ENCODE peak calls at places on chromosomes 5 and 9, in nine cellular contexts. One of them, this sample, is unnamed.

GRCh38 chr5:143645356-143645755 is 166.6 kb upstream of the HMHB1 start:
- DNase-seq in endothelial cell: no peak
- DNase-seq in RPMI7951: no peak
- DNase-seq in activated naive CD4-positive, alpha-beta T cell treated with anti-CD3 and anti-CD28 coated beads for 36 hours: no peak
- DNase-seq in memory B cell: no peak
- DNase-seq in Right ventricle myocardium superior: no peak
- DNase-seq in ELR: no peak
- DNase-seq in mesenteric fat pad: no peak
- DNase-seq in AG09309: no peak
- DNase-seq in this sample: no peak

GRCh38 chr5:72363146-72363802 is 43.1 kb downstream of the PTCD2 start:
- DNase-seq in mesenteric fat pad: no peak
- DNase-seq in memory B cell: no peak
- DNase-seq in AG09309: peak
- DNase-seq in ELR: peak
- DNase-seq in Right ventricle myocardium superior: no peak
- DNase-seq in endothelial cell: no peak
- DNase-seq in RPMI7951: peak
- DNase-seq in activated naive CD4-positive, alpha-beta T cell treated with anti-CD3 and anti-CD28 coated beads for 36 hours: no peak
- DNase-seq in this sample: no peak

GRCh38 chr9:4661165-4662095 is 664 bp upstream of the PLPP6 start:
- DNase-seq in mesenteric fat pad: no peak
- DNase-seq in ELR: peak
- DNase-seq in AG09309: no peak
- DNase-seq in memory B cell: no peak
- DNase-seq in endothelial cell: no peak
- DNase-seq in activated naive CD4-positive, alpha-beta T cell treated with anti-CD3 and anti-CD28 coated beads for 36 hours: no peak
- DNase-seq in RPMI7951: no peak
- DNase-seq in Right ventricle myocardium superior: no peak
- DNase-seq in this sample: no peak

GRCh38 chr9:111013707-111014106 is 24.6 kb downstream of the LPAR1 start:
- DNase-seq in endothelial cell: no peak
- DNase-seq in ELR: no peak
- DNase-seq in RPMI7951: no peak
- DNase-seq in Right ventricle myocardium superior: no peak
- DNase-seq in AG09309: no peak
- DNase-seq in memory B cell: no peak
- DNase-seq in activated naive CD4-positive, alpha-beta T cell treated with anti-CD3 and anti-CD28 coated beads for 36 hours: no peak
- DNase-seq in mesenteric fat pad: no peak
- DNase-seq in this sample: no peak

GRCh38 chr5:39080597-39081204 is 6.5 kb upstream of the RICTOR start:
- DNase-seq in activated naive CD4-positive, alpha-beta T cell treated with anti-CD3 and anti-CD28 coated beads for 36 hours: peak
- DNase-seq in RPMI7951: peak
- DNase-seq in mesenteric fat pad: no peak
- DNase-seq in memory B cell: no peak
- DNase-seq in endothelial cell: peak
- DNase-seq in Right ventricle myocardium superior: no peak
- DNase-seq in ELR: peak
- DNase-seq in AG09309: peak
- DNase-seq in this sample: peak

GRCh38 chr5:14983666-14984441 is 112.3 kb upstream of the ANKH start:
- DNase-seq in endothelial cell: no peak
- DNase-seq in RPMI7951: no peak
- DNase-seq in mesenteric fat pad: no peak
- DNase-seq in AG09309: no peak
- DNase-seq in activated naive CD4-positive, alpha-beta T cell treated with anti-CD3 and anti-CD28 coated beads for 36 hours: peak
- DNase-seq in Right ventricle myocardium superior: no peak
- DNase-seq in ELR: no peak
- DNase-seq in memory B cell: no peak
- DNase-seq in this sample: no peak

GRCh38 chr9:125995706-125996105 is 248.5 kb downstream of the PBX3 start:
- DNase-seq in memory B cell: no peak
- DNase-seq in mesenteric fat pad: no peak
- DNase-seq in RPMI7951: no peak
- DNase-seq in activated naive CD4-positive, alpha-beta T cell treated with anti-CD3 and anti-CD28 coated beads for 36 hours: no peak
- DNase-seq in Right ventricle myocardium superior: no peak
- DNase-seq in ELR: no peak
- DNase-seq in endothelial cell: no peak
- DNase-seq in AG09309: no peak
- DNase-seq in this sample: no peak

GRCh38 chr9:105751761-105752160 is 57.4 kb downstream of the TMEM38B start:
- DNase-seq in RPMI7951: no peak
- DNase-seq in endothelial cell: no peak
- DNase-seq in mesenteric fat pad: no peak
- DNase-seq in Right ventricle myocardium superior: no peak
- DNase-seq in ELR: no peak
- DNase-seq in memory B cell: no peak
- DNase-seq in AG09309: no peak
- DNase-seq in activated naive CD4-positive, alpha-beta T cell treated with anti-CD3 and anti-CD28 coated beads for 36 hours: no peak
- DNase-seq in this sample: no peak

GRCh38 chr9:90960941-90961340 is 159.3 kb downstream of the SYK start:
- DNase-seq in memory B cell: no peak
- DNase-seq in Right ventricle myocardium superior: no peak
- DNase-seq in activated naive CD4-positive, alpha-beta T cell treated with anti-CD3 and anti-CD28 coated beads for 36 hours: no peak
- DNase-seq in ELR: no peak
- DNase-seq in AG09309: no peak
- DNase-seq in RPMI7951: no peak
- DNase-seq in endothelial cell: no peak
- DNase-seq in mesenteric fat pad: no peak
- DNase-seq in this sample: no peak

GRCh38 chr5:10118150-10118549 is 131.5 kb downstream of the ATPSCKMT start:
- DNase-seq in Right ventricle myocardium superior: no peak
- DNase-seq in ELR: no peak
- DNase-seq in endothelial cell: no peak
- DNase-seq in memory B cell: no peak
- DNase-seq in RPMI7951: no peak
- DNase-seq in AG09309: peak
- DNase-seq in activated naive CD4-positive, alpha-beta T cell treated with anti-CD3 and anti-CD28 coated beads for 36 hours: no peak
- DNase-seq in mesenteric fat pad: no peak
- DNase-seq in this sample: no peak

GRCh38 chr9:4141201-4141750 is 158.6 kb downstream of the GLIS3 start:
- DNase-seq in activated naive CD4-positive, alpha-beta T cell treated with anti-CD3 and anti-CD28 coated beads for 36 hours: no peak
- DNase-seq in ELR: peak
- DNase-seq in endothelial cell: no peak
- DNase-seq in memory B cell: no peak
- DNase-seq in mesenteric fat pad: no peak
- DNase-seq in Right ventricle myocardium superior: no peak
- DNase-seq in AG09309: no peak
- DNase-seq in RPMI7951: no peak
- DNase-seq in this sample: no peak

GRCh38 chr9:134316444-134317160 is 9.7 kb upstream of the RXRA start:
- DNase-seq in RPMI7951: no peak
- DNase-seq in Right ventricle myocardium superior: peak
- DNase-seq in activated naive CD4-positive, alpha-beta T cell treated with anti-CD3 and anti-CD28 coated beads for 36 hours: no peak
- DNase-seq in mesenteric fat pad: no peak
- DNase-seq in endothelial cell: no peak
- DNase-seq in memory B cell: no peak
- DNase-seq in AG09309: no peak
- DNase-seq in ELR: no peak
- DNase-seq in this sample: peak

GRCh38 chr9:31251386-31251785 is 1133.1 kb upstream of the ACO1 start:
- DNase-seq in AG09309: no peak
- DNase-seq in endothelial cell: no peak
- DNase-seq in activated naive CD4-positive, alpha-beta T cell treated with anti-CD3 and anti-CD28 coated beads for 36 hours: no peak
- DNase-seq in memory B cell: no peak
- DNase-seq in mesenteric fat pad: no peak
- DNase-seq in RPMI7951: no peak
- DNase-seq in ELR: no peak
- DNase-seq in Right ventricle myocardium superior: no peak
- DNase-seq in this sample: no peak

GRCh38 chr5:178630475-178630930 is 3.7 kb upstream of the CLK4 start:
- DNase-seq in Right ventricle myocardium superior: no peak
- DNase-seq in mesenteric fat pad: no peak
- DNase-seq in activated naive CD4-positive, alpha-beta T cell treated with anti-CD3 and anti-CD28 coated beads for 36 hours: no peak
- DNase-seq in memory B cell: no peak
- DNase-seq in endothelial cell: no peak
- DNase-seq in AG09309: no peak
- DNase-seq in RPMI7951: peak
- DNase-seq in ELR: peak
- DNase-seq in this sample: no peak

This sample was measured in left cardiac atrium.